ENCODE peak calls at places on chromosome 3, in nine cellular contexts. X is HEK293T, I is mesendoderm, D is AML-193, V is GM23338, K is B cell, H is hepatic stellate cell, Z is pons, C is endothelial cell. F is an unnamed sample.

GRCh38 chr3:36514171-36514570 is 133.9 kb downstream of the STAC start:
- DNase-seq in X (no peak), I (no peak), D (no peak), V (no peak), K (no peak), H (no peak), Z (no peak), C (no peak), F (no peak)

GRCh38 chr3:136772709-136773108 is 20.5 kb upstream of the STAG1 start:
- DNase-seq in X (no peak), I (peak; percentile 57), D (no peak), V (no peak), K (no peak), H (no peak), Z (no peak), C (no peak), F (no peak)

GRCh38 chr3:61117045-61117898 is 134.0 kb downstream of the FHIT start:
- DNase-seq in X (no peak), I (no peak), D (no peak), V (no peak), K (no peak), H (no peak), Z (no peak), C (no peak), F (no peak)

GRCh38 chr3:183895296-183895695 is 10.6 kb upstream of the PARL start:
- DNase-seq in X (peak; percentile 67), I (peak; percentile 60), D (peak; percentile 72), V (peak; percentile 68), K (peak; percentile 64), H (peak; percentile 78), Z (peak; percentile 40), C (peak; percentile 23), F (peak; percentile 62)

GRCh38 chr3:39407259-39407629 is 724 bp downstream of the RPSA start:
- DNase-seq in X (no peak), I (no peak), D (no peak), V (no peak), K (no peak), H (no peak), Z (peak; percentile 16), C (no peak), F (no peak)

GRCh38 chr3:156705761-156706631 is 31.6 kb downstream of the TIPARP start:
- DNase-seq in X (no peak), I (no peak), D (peak; percentile 89), V (no peak), K (peak; percentile 44), H (no peak), Z (peak; percentile 62), C (no peak), F (peak; percentile 83)

GRCh38 chr3:172323894-172324590 is 124.2 kb downstream of the GHSR start:
- DNase-seq in X (no peak), I (peak; percentile 66), D (no peak), V (no peak), K (no peak), H (no peak), Z (no peak), C (no peak), F (no peak)

GRCh38 chr3:155517907-155518306 is 224.4 kb upstream of the STRIT1 start:
- DNase-seq in X (no peak), I (no peak), D (no peak), V (no peak), K (no peak), H (no peak), Z (no peak), C (no peak), F (no peak)

GRCh38 chr3:168467085-168467714 is 371.5 kb upstream of the GOLIM4 start:
- DNase-seq in X (peak; percentile 13), I (peak; percentile 76), D (peak; percentile 9), V (peak; percentile 76), K (no peak), H (no peak), Z (peak; percentile 72), C (peak; percentile 35), F (peak; percentile 2)

GRCh38 chr3:31102196-31102879 is 207.9 kb upstream of the GADL1 start:
- DNase-seq in X (no peak), I (no peak), D (no peak), V (no peak), K (no peak), H (no peak), Z (no peak), C (no peak), F (no peak)

GRCh38 chr3:192817506-192817905 is 90.2 kb upstream of the FGF12 start:
- DNase-seq in X (no peak), I (no peak), D (no peak), V (no peak), K (no peak), H (no peak), Z (no peak), C (no peak), F (no peak)

GRCh38 chr3:183981990-183982658 is 35.6 kb downstream of the ABCC5 start:
- DNase-seq in X (no peak), I (no peak), D (no peak), V (no peak), K (no peak), H (no peak), Z (no peak), C (no peak), F (no peak)

F was measured in Kasumi-1.